ENCODE peak calls at places on chromosomes 4 and X, in ten cellular contexts. Q, Y, K, X, Z, G, O, A, P and J are unnamed samples.

GRCh38 chr4:6403400-6403685 is 69.1 kb downstream of the PPP2R2C start:
- DNase-seq in Q (peak), Y (peak), K (no peak), X (no peak), Z (no peak), G (no peak), O (no peak), A (no peak), P (peak), J (no peak)

GRCh38 chr4:10960386-10960785 is 275.8 kb upstream of the CLNK start:
- DNase-seq in Q (no peak), Y (no peak), K (no peak), X (no peak), Z (no peak), G (no peak), O (no peak), A (no peak), P (no peak), J (no peak)

GRCh38 chr4:6150046-6150735 is 50.2 kb downstream of the JAKMIP1 start:
- DNase-seq in Q (no peak), Y (peak), K (no peak), X (no peak), Z (no peak), G (no peak), O (no peak), A (no peak), P (no peak), J (no peak)

GRCh38 chrX:80016182-80016581 is 1.6 kb downstream of the TBX22 start:
- DNase-seq in Q (no peak), Y (no peak), K (no peak), X (no peak), Z (no peak), G (no peak), O (no peak), A (no peak), P (peak), J (no peak)

GRCh38 chr4:157838366-157838765 is 334.5 kb downstream of the GASK1B start:
- DNase-seq in Q (no peak), Y (no peak), K (no peak), X (no peak), Z (no peak), G (no peak), O (no peak), A (no peak), P (no peak), J (no peak)

GRCh38 chr4:152515678-152516077 is 20.2 kb downstream of the FBXW7 start:
- DNase-seq in Q (no peak), Y (no peak), K (no peak), X (no peak), Z (no peak), G (peak), O (no peak), A (peak), P (peak), J (no peak)

GRCh38 chr4:1274871-1275270 is 14.8 kb upstream of the MAEA start:
- DNase-seq in Q (no peak), Y (no peak), K (no peak), X (no peak), Z (no peak), G (no peak), O (no peak), A (no peak), P (peak), J (no peak)

GRCh38 chr4:125714845-125715244 is 400.1 kb downstream of the FAT4 start:
- DNase-seq in Q (no peak), Y (no peak), K (no peak), X (no peak), Z (no peak), G (no peak), O (no peak), A (no peak), P (peak), J (no peak)

GRCh38 chr4:183659919-183660318 is 826 bp downstream of the TRAPPC11 start:
- DNase-seq in Q (no peak), Y (no peak), K (no peak), X (no peak), Z (no peak), G (peak), O (no peak), A (no peak), P (peak), J (no peak)

GRCh38 chrX:16319929-16320328 is 152.6 kb downstream of the MAGEB17 start:
- DNase-seq in Q (no peak), Y (no peak), K (no peak), X (no peak), Z (no peak), G (peak), O (no peak), A (no peak), P (peak), J (no peak)

GRCh38 chr4:113835005-113835404 is 73.5 kb upstream of the CAMK2D start:
- DNase-seq in Q (no peak), Y (no peak), K (no peak), X (no peak), Z (no peak), G (peak), O (no peak), A (no peak), P (peak), J (no peak)

GRCh38 chr4:76767983-76768382 is 130.0 kb downstream of the SOWAHB start:
- DNase-seq in Q (no peak), Y (no peak), K (no peak), X (no peak), Z (no peak), G (no peak), O (no peak), A (no peak), P (no peak), J (no peak)

GRCh38 chr4:26238782-26239647 is 81.8 kb upstream of the RBPJ start:
- DNase-seq in Q (no peak), Y (peak), K (no peak), X (no peak), Z (no peak), G (peak), O (no peak), A (no peak), P (no peak), J (no peak)

GRCh38 chrX:129540725-129541184 is 696 bp downstream of the OCRL start:
- DNase-seq in Q (peak), Y (peak), K (no peak), X (peak), Z (no peak), G (no peak), O (peak), A (no peak), P (peak), J (no peak)

GRCh38 chrX:72201836-72202536 is 20.4 kb downstream of the PIN4 start:
- DNase-seq in Q (no peak), Y (no peak), K (no peak), X (no peak), Z (no peak), G (peak), O (no peak), A (peak), P (no peak), J (no peak)

GRCh38 chr4:77617203-77617602 is 11.6 kb downstream of the CXCL13 start:
- DNase-seq in Q (no peak), Y (no peak), K (no peak), X (no peak), Z (no peak), G (peak), O (no peak), A (peak), P (no peak), J (no peak)

GRCh38 chrX:31213941-31214340 is 142.1 kb upstream of the FTHL17 start:
- DNase-seq in Q (peak), Y (peak), K (no peak), X (no peak), Z (no peak), G (peak), O (no peak), A (peak), P (no peak), J (no peak)

GRCh38 chr4:4281787-4282186 is 8.2 kb downstream of the LYAR start:
- DNase-seq in Q (no peak), Y (no peak), K (no peak), X (no peak), Z (no peak), G (no peak), O (no peak), A (no peak), P (no peak), J (no peak)

GRCh38 chr4:102868153-102868781 is 525 bp upstream of the CISD2 start:
- DNase-seq in Q (peak), Y (peak), K (no peak), X (no peak), Z (no peak), G (no peak), O (no peak), A (no peak), P (peak), J (no peak)

GRCh38 chr4:69617083-69617694 is 22.3 kb downstream of the UGT2A2 start:
- DNase-seq in Q (peak), Y (peak), K (no peak), X (no peak), Z (no peak), G (peak), O (no peak), A (peak), P (no peak), J (no peak)

GRCh38 chr4:23934915-23935314 is 45.1 kb upstream of the PPARGC1A start:
- DNase-seq in Q (peak), Y (no peak), K (no peak), X (no peak), Z (no peak), G (peak), O (no peak), A (peak), P (peak), J (no peak)

GRCh38 chrX:74527344-74527743 is 87.1 kb downstream of the RLIM start:
- DNase-seq in Q (no peak), Y (no peak), K (no peak), X (no peak), Z (no peak), G (no peak), O (no peak), A (no peak), P (no peak), J (no peak)

GRCh38 chr4:105433421-105433820 is 40.4 kb downstream of the PPA2 start:
- DNase-seq in Q (no peak), Y (no peak), K (no peak), X (no peak), Z (no peak), G (no peak), O (no peak), A (no peak), P (no peak), J (no peak)

GRCh38 chr4:40908297-40908696 is 158.5 kb downstream of the NSUN7 start:
- DNase-seq in Q (peak), Y (peak), K (no peak), X (no peak), Z (no peak), G (no peak), O (peak), A (peak), P (no peak), J (no peak)

GRCh38 chr4:141480950-141481349 is 155.4 kb upstream of the IL15 start:
- DNase-seq in Q (no peak), Y (no peak), K (no peak), X (no peak), Z (no peak), G (no peak), O (no peak), A (no peak), P (no peak), J (no peak)

GRCh38 chrX:14903891-14904290 is 30.7 kb downstream of the MOSPD2 start:
- DNase-seq in Q (no peak), Y (no peak), K (no peak), X (no peak), Z (no peak), G (no peak), O (no peak), A (no peak), P (no peak), J (no peak)

GRCh38 chr4:62119195-62119594 is 919.1 kb downstream of the ADGRL3 start:
- DNase-seq in Q (no peak), Y (no peak), K (no peak), X (no peak), Z (no peak), G (no peak), O (no peak), A (no peak), P (no peak), J (no peak)

GRCh38 chrX:19566359-19567141 is 51.2 kb upstream of the MAP3K15 start:
- DNase-seq in Q (no peak), Y (no peak), K (no peak), X (no peak), Z (no peak), G (peak), O (no peak), A (no peak), P (no peak), J (no peak)

GRCh38 chr4:11130195-11130975 is 298.3 kb downstream of the HS3ST1 start:
- DNase-seq in Q (no peak), Y (no peak), K (no peak), X (no peak), Z (no peak), G (peak), O (no peak), A (peak), P (no peak), J (no peak)

GRCh38 chr4:27702710-27703431 is 842.2 kb downstream of the STIM2 start:
- DNase-seq in Q (peak), Y (peak), K (no peak), X (no peak), Z (no peak), G (peak), O (peak), A (peak), P (no peak), J (no peak)
- TF ChIP-seq CTCF in Q (no peak), Y (peak), K (no peak), X (no peak), Z (no peak), G (peak), O (peak), A (peak), P (no peak), J (no peak)

DNA sequence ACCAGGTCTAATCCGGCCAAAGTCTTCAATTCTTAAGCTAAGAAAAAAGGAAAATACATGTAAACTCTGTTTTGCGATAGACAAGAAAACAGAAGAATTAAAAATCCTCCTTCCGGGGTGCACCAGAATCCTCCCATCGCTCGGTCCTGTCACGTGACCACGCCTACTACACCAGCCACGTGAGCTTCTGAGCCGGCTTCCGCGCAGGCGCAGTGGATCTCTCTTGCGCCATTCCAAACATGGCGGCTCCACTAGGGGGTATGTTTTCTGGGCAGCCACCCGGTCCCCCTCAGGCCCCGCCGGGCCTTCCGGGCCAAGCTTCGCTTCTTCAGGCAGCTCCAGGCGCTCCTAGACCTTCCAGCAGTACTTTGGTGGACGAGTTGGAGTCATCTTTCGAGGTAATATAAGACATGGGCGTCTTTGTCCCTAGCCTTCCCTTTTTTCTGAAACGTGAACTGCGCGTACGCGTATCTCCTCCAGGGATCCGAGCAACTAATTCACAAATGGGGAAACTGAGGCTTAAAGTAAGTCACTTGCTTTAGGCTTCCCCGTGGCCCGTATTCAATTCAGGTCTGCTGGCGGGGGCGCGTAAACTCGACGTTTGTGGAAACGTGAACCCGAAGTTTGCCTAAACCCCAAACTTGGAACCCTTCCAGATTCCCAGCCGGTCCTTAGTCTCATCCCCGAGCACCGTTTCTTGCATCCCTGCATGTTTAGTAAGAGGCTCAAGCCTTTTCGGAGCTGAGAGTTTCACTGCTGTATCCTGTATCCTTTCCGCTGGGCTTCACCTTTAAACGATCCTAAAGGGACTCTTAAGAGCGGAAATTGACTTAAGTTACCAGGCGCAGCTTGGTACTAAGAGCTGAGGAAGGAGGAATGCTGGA is at the start of gene MED28:
- DNase-seq in Q (peak), Y (peak), K (peak), X (peak), Z (peak), G (peak), O (peak), A (peak), P (peak), J (peak)
- TF ChIP-seq CTCF in Q (no peak), Y (peak), K (no peak), X (no peak), Z (peak), G (peak), O (peak), A (no peak), P (no peak), J (no peak)

DNA sequence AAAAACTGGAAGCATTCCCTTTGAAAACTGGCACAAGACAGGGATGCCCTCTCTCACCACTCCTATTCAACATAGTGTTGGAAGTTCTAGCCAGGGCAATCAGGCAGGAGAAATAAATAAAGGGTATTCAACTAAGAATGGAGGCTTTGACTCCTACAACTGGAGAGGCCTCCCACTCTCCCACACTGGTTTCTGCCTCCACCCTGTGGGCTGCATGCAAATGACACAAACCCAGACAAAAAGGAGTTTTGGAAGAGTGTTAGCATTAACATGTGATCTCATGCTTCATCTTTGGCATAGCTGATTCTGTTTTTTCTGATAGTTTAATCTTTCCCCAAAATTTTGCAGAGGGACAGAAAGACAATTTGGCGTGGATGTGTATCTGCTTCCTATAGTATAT is 80.8 kb upstream of the IQCM start:
- DNase-seq in Q (peak), Y (peak), K (no peak), X (no peak), Z (no peak), G (peak), O (no peak), A (peak), P (peak), J (no peak)
- TF ChIP-seq CTCF in Q (no peak), Y (peak), K (no peak), X (no peak), Z (no peak), G (peak), O (peak), A (peak), P (peak), J (no peak)

DNA sequence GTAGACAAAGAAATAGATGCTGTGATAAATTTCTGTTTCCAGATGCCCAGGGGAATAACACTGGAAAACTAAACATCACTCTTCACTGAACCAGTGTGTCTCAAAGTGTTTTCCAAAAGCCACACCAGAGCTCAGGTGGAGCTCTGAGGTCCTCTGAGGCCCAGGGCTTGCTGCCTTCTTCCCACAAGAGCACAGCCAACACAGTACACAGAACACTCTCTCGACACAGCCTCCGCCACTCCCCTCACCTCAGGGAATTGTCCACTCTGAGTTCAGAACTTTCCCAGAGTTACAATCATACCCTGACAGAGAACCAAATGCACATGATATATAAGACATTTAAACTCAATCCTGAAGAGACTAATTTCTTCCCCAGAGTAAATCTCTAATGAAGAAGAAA is 3.1 kb downstream of the SETD7 start:
- DNase-seq in Q (no peak), Y (no peak), K (no peak), X (no peak), Z (no peak), G (no peak), O (no peak), A (no peak), P (no peak), J (no peak)
- TF ChIP-seq CTCF in Q (no peak), Y (no peak), K (no peak), X (no peak), Z (no peak), G (no peak), O (no peak), A (no peak), P (no peak), J (no peak)

DNA sequence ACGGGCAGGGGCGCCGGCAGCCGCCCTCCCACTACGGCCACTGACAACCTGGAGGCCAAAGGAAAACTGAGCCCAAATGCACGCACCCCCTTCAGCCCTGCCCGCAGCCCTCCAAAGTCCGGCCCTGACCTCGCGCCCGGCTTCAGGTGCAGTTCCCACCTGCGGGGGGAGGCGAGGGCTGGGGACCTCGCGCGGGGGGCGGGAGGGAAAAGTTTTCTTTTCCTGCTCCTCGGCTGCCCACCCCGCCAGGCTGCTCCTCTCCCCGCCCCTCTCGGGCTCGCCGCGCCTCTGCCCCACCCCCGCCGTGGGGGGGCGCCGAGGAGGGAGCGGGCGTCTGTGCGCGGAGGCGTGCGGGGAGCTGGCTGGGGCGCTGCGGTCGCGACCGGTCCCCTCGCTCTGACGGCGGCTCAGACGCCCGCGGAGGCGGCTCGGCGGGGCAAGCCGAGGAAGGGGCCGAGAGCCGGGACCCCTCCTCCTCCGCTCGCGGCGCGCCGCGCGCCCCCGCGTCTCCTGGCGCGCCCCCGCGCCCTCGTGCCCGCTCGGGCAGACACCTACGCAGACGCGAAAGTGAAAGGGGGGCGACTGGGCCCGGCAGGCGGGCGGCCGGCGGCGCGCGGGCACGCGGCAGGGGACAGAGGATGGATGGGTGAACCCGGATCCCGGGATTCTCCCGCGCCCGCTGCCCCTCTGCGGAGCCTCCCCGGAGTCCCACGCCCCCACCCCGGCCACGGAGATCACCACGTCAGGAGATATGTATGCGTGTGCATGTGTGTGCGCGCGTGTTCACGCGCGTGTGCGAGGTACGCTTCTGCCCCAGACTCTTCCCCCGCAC is 3.1 kb upstream of the NR3C2 start:
- DNase-seq in Q (peak), Y (peak), K (peak), X (peak), Z (no peak), G (no peak), O (peak), A (no peak), P (peak), J (peak)
- TF ChIP-seq CTCF in Q (no peak), Y (no peak), K (no peak), X (no peak), Z (no peak), G (no peak), O (no peak), A (no peak), P (no peak), J (no peak)

DNA sequence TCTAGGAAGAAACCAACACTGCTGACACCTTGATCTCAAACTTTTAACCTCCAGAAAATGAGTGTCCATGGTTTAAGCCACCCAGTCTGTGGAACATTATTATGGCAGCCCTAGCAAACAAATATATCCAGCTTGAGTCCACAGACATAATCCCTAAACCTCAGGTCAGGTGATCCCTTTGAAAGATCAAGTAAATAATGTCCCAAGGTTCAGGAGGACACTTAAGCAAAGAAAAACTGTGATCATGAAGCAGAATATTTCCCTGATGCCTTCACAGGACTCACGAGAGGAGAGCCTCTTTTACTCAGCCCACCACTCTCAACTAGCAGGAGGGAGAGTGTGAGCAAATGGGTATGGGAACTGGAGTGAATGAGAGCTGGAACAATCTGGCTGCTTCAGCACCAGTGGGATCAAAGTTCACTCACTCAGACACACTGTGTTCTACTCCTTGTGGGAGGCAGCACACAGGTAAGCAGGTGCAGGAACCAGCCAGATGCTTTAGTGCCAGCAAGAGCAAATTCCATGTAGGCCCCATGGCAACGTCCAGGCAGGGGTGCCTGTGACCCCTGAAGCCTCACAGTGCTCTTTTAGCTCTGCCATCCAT is 608.4 kb downstream of the RAB28 start:
- DNase-seq in Q (no peak), Y (no peak), K (no peak), X (no peak), Z (no peak), G (no peak), O (no peak), A (no peak), P (no peak), J (no peak)
- TF ChIP-seq CTCF in Q (no peak), Y (no peak), K (no peak), X (no peak), Z (no peak), G (no peak), O (no peak), A (no peak), P (no peak), J (no peak)

GRCh38 chrX:153763989-153764755 is at the start of gene PLXNB3:
- DNase-seq in Q (peak), Y (peak), K (peak), X (peak), Z (peak), G (peak), O (peak), A (peak), P (peak), J (peak)
- TF ChIP-seq CTCF in Q (peak), Y (peak), K (peak), X (peak), Z (peak), G (peak), O (peak), A (peak), P (peak), J (peak)